ENCODE peak calls at places on chromosomes 2 and 18, in ten cellular contexts. W, D, A, E, U, P, C, M, V and O are unnamed samples.

GRCh38 chr2:67574230-67574629 is 177.1 kb downstream of the ETAA1 start:
- DNase-seq in W (no peak), D (no peak), A (no peak), E (no peak), U (no peak), P (peak; percentile 70), C (no peak), M (no peak), V (no peak), O (no peak)

GRCh38 chr18:34834897-34835296 is 124.8 kb downstream of the DTNA start:
- DNase-seq in W (no peak), D (no peak), A (no peak), E (no peak), U (no peak), P (no peak), C (no peak), M (no peak), V (no peak), O (no peak)

GRCh38 chr2:121790276-121790956 is 35.0 kb downstream of the TSN start:
- DNase-seq in W (no peak), D (no peak), A (no peak), E (no peak), U (no peak), P (peak; percentile 94), C (no peak), M (no peak), V (no peak), O (peak; percentile 4)

GRCh38 chr2:173590278-173590811 is 235.7 kb downstream of the CDCA7 start:
- DNase-seq in W (peak; percentile 64), D (no peak), A (peak; percentile 90), E (peak; percentile 17), U (peak; percentile 67), P (peak; percentile 96), C (no peak), M (no peak), V (no peak), O (no peak)

GRCh38 chr18:2538236-2538635 is 33.1 kb downstream of the METTL4 start:
- DNase-seq in W (no peak), D (no peak), A (no peak), E (peak; percentile 54), U (no peak), P (no peak), C (no peak), M (no peak), V (no peak), O (no peak)

GRCh38 chr2:24793752-24794477 is 690 bp downstream of the CENPO start:
- DNase-seq in W (no peak), D (no peak), A (peak; percentile 23), E (no peak), U (no peak), P (peak; percentile 49), C (no peak), M (no peak), V (no peak), O (peak; percentile 5)

GRCh38 chr2:190615555-190616200 is 33.2 kb upstream of the NAB1 start:
- DNase-seq in W (no peak), D (no peak), A (no peak), E (no peak), U (no peak), P (no peak), C (peak; percentile 45), M (no peak), V (no peak), O (no peak)

GRCh38 chr2:219344756-219345458 is 12.4 kb upstream of the RESP18 start:
- DNase-seq in W (peak; percentile 59), D (no peak), A (peak; percentile 30), E (peak; percentile 58), U (peak; percentile 42), P (no peak), C (peak; percentile 31), M (no peak), V (no peak), O (no peak)

GRCh38 chr2:85244798-85245197 is 83.0 kb downstream of the TGOLN2 start:
- DNase-seq in W (no peak), D (no peak), A (no peak), E (no peak), U (no peak), P (no peak), C (no peak), M (no peak), V (no peak), O (no peak)

GRCh38 chr18:46756559-46757201 is at the start of gene ST8SIA5:
- DNase-seq in W (no peak), D (no peak), A (peak; percentile 42), E (peak; percentile 26), U (peak; percentile 36), P (no peak), C (peak; percentile 66), M (peak; percentile 88), V (no peak), O (no peak)

GRCh38 chr2:181836583-181836982 is 54.9 kb upstream of the ITPRID2 start:
- DNase-seq in W (no peak), D (no peak), A (no peak), E (no peak), U (no peak), P (no peak), C (no peak), M (no peak), V (no peak), O (no peak)